ENCODE peak calls at places on chromosomes 2 and 18, in ten cellular contexts. A is ovary, X is transverse colon, F is IMR-90, D is esophagus squamous epithelium, B is spleen, Q is body of pancreas, J is A549, C is sigmoid colon, M is right lobe of liver. G is an unnamed sample.

GRCh38 chr2:24571828-24572442 is 80.9 kb downstream of the NCOA1 start:
- DNase-seq in D (no peak), M (no peak), Q (no peak), A (no peak), F (no peak), J (no peak), B (no peak), C (no peak), X (no peak), G (no peak)

GRCh38 chr2:72895759-72896281 is 8.6 kb downstream of the SPR start:
- DNase-seq in C (no peak), Q (peak; percentile 48), A (no peak), M (no peak), J (no peak), F (peak; percentile 55), B (no peak), D (no peak), X (peak; percentile 75), G (no peak)

GRCh38 chr2:174334781-174335604 is at the start of gene SP9:
- DNase-seq in D (no peak), C (no peak), B (no peak), X (peak; percentile 34), F (peak; percentile 46), A (no peak), Q (no peak), M (no peak), J (peak; percentile 89), G (peak; percentile 26)

GRCh38 chr2:85659324-85659981 is 8.5 kb downstream of the SFTPB start:
- DNase-seq in Q (no peak), A (no peak), J (no peak), D (no peak), M (no peak), C (peak; percentile 61), B (no peak), X (no peak), F (no peak), G (no peak)

GRCh38 chr18:68034293-68034692 is 517.8 kb upstream of the DSEL start:
- DNase-seq in D (no peak), F (peak; percentile 7), B (no peak), C (no peak), J (no peak), M (no peak), Q (no peak), A (no peak), X (no peak), G (no peak)

GRCh38 chr2:115160523-115161521 is 718.4 kb downstream of the DPP10 start:
- DNase-seq in Q (peak; percentile 57), J (no peak), M (no peak), X (peak; percentile 47), C (no peak), D (no peak), B (no peak), F (no peak), A (no peak), G (no peak)

GRCh38 chr18:7562491-7562890 is 4.6 kb upstream of the PTPRM start:
- DNase-seq in X (no peak), A (no peak), M (no peak), C (no peak), D (no peak), B (no peak), J (no peak), Q (no peak), F (no peak), G (no peak)

GRCh38 chr2:74238879-74239278 is 40.5 kb downstream of the MTHFD2 start:
- DNase-seq in D (no peak), M (no peak), Q (no peak), F (peak; percentile 53), X (no peak), A (no peak), B (no peak), J (no peak), C (peak; percentile 2), G (no peak)

GRCh38 chr18:24402209-24402785 is 4.7 kb upstream of the OSBPL1A start:
- DNase-seq in F (no peak), B (no peak), Q (no peak), X (no peak), D (no peak), J (no peak), C (no peak), M (no peak), A (no peak), G (peak; percentile 28)

GRCh38 chr2:39730685-39731302 is 48.3 kb downstream of the THUMPD2 start:
- DNase-seq in C (no peak), A (no peak), J (peak; percentile 34), M (no peak), F (peak; percentile 35), X (no peak), Q (no peak), B (no peak), D (no peak), G (peak; percentile 59)

GRCh38 chr2:21030983-21031968 is 12.6 kb downstream of the APOB start:
- DNase-seq in A (no peak), F (no peak), M (no peak), B (no peak), Q (no peak), J (no peak), D (no peak), C (no peak), X (no peak), G (no peak)
- TF ChIP-seq CTCF in A (no peak), F (no peak), M (no peak), B (no peak), Q (no peak), J (no peak), D (no peak), C (no peak), X (no peak), G (no peak)

GRCh38 chr18:44677933-44678332 is 2.8 kb upstream of the SETBP1 start:
- DNase-seq in D (no peak), M (no peak), J (no peak), F (no peak), X (no peak), C (no peak), A (no peak), B (no peak), Q (no peak), G (no peak)

GRCh38 chr18:44678725-44679055 is 2.0 kb upstream of the SETBP1 start:
- DNase-seq in A (no peak), F (no peak), C (no peak), X (no peak), Q (no peak), J (no peak), M (no peak), B (no peak), D (no peak), G (no peak)

GRCh38 chr18:44680271-44681038 is at the start of gene SETBP1:
- DNase-seq in M (peak; percentile 83), B (peak; percentile 91), F (peak; percentile 2), X (peak; percentile 71), Q (peak; percentile 80), A (peak; percentile 83), D (peak; percentile 19), C (peak; percentile 93), J (peak; percentile 31), G (no peak)

GRCh38 chr18:44679912-44680270 is 797 bp upstream of the SETBP1 start:
- DNase-seq in F (peak; percentile 31), Q (peak; percentile 61), B (peak; percentile 90), A (peak; percentile 63), C (peak; percentile 85), J (peak; percentile 54), M (peak; percentile 65), D (no peak), X (peak; percentile 62), G (no peak)

DNA sequence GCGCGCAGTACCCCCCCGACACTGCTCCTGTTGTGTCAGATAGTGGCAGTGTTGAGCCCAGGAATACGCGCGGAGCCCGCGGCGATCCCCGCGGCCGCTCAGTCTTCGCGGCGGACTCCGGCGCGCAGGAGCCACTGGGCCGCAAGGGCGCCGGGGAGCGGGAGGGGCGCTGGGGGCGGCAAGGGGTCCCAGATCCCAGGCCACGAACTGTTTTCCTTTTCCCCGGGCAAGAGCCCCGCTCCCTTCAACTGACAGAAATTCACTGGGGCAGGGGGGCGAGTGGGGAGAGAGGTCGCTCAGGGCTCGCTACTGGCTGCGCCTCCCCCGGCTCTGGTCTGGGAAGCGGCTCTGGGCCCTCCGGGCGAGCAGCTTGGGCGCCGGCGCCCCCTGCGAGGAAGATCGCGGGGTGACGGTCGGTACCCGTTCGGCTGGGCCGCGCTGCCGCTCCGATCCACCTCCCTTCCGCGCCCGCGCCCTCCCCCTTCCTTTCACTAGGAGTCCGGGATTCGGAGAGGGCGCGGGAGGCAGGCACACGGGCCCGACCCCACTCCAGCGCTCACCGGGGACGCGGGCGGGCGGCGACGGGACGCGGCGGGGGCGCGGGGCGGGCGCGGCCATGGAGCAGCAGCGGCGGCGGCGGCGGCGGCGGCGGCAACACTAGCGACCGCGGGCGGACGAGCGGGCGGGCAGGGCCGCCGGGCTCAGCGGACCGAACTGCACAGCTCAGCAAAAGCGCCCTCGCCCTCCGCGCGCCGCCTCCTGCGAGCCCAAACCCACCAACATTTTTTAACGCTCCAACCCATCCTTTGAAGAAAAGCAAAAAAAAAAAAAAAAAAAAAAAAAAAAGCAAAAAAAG is 1.4 kb upstream of the SETBP1 start:
- DNase-seq in C (peak; percentile 94), A (peak; percentile 83), X (peak; percentile 90), M (peak; percentile 88), D (peak; percentile 37), F (peak; percentile 81), B (peak; percentile 95), Q (peak; percentile 90), J (peak; percentile 75), G (peak; percentile 7)
- TF ChIP-seq POLR2A in C (peak; percentile 66), A (peak; percentile 79), X (peak; percentile 89), M (peak; percentile 76), D (peak; percentile 76), F (peak; percentile 29), B (no peak), Q (peak; percentile 94), J (peak; percentile 27), G (no peak)

GRCh38 chr2:10787176-10787968 is 25.2 kb downstream of the PDIA6 start:
- DNase-seq in J (peak; percentile 50), X (peak; percentile 39), B (peak; percentile 70), A (no peak), C (no peak), F (no peak), Q (no peak), D (no peak), M (no peak), G (peak; percentile 54)
- TF ChIP-seq CTCF in J (peak; percentile 35), X (no peak), B (no peak), A (no peak), C (no peak), F (no peak), Q (no peak), D (no peak), M (peak; percentile 14), G (peak; percentile 60)

GRCh38 chr2:64090264-64090663 is 54.0 kb downstream of the PELI1 start:
- DNase-seq in A (no peak), X (no peak), C (no peak), J (no peak), D (no peak), Q (no peak), M (no peak), B (no peak), F (no peak), G (no peak)
- TF ChIP-seq POLR2A in A (no peak), X (no peak), C (no peak), J (no peak), D (no peak), Q (no peak), M (no peak), B (no peak), F (no peak), G (no peak)

G was measured in NB4.